ENCODE peak calls at places on chromosomes 4 and X, in six cellular contexts. One of them, this sample, is unnamed.

GRCh38 chr4:110198472-110199419 is at the start of gene ELOVL6:
- DNase-seq in stomach: peak; percentile 56
- DNase-seq in upper lobe of left lung: peak; percentile 86
- DNase-seq in transverse colon: peak; percentile 66
- DNase-seq in GM23338: peak; percentile 98
- DNase-seq in suprapubic skin: peak; percentile 80
- DNase-seq in this sample: peak; percentile 79

GRCh38 chr4:87559090-87559837 is 30.1 kb upstream of the SPARCL1 start:
- DNase-seq in stomach: peak; percentile 26
- DNase-seq in upper lobe of left lung: no peak
- DNase-seq in transverse colon: peak; percentile 17
- DNase-seq in GM23338: peak; percentile 68
- DNase-seq in suprapubic skin: no peak
- DNase-seq in this sample: no peak

GRCh38 chrX:40581333-40581910 is 652 bp downstream of the ATP6AP2 start:
- DNase-seq in stomach: no peak
- DNase-seq in upper lobe of left lung: no peak
- DNase-seq in transverse colon: no peak
- DNase-seq in GM23338: no peak
- DNase-seq in suprapubic skin: no peak
- DNase-seq in this sample: no peak

GRCh38 chrX:68929332-68930150 is 100.7 kb downstream of the EFNB1 start:
- DNase-seq in stomach: peak; percentile 32
- DNase-seq in upper lobe of left lung: no peak
- DNase-seq in transverse colon: no peak
- DNase-seq in GM23338: no peak
- DNase-seq in suprapubic skin: no peak
- DNase-seq in this sample: no peak

GRCh38 chr4:1595789-1596325 is 88.3 kb downstream of the FAM53A start:
- DNase-seq in stomach: no peak
- DNase-seq in upper lobe of left lung: peak; percentile 38
- DNase-seq in transverse colon: no peak
- DNase-seq in GM23338: no peak
- DNase-seq in suprapubic skin: peak; percentile 42
- DNase-seq in this sample: peak; percentile 28

GRCh38 chrX:111098874-111099273 is 2.9 kb downstream of the PAK3 start:
- DNase-seq in stomach: peak; percentile 62
- DNase-seq in upper lobe of left lung: peak; percentile 33
- DNase-seq in transverse colon: peak; percentile 42
- DNase-seq in GM23338: peak; percentile 81
- DNase-seq in suprapubic skin: no peak
- DNase-seq in this sample: peak; percentile 67

GRCh38 chrX:18789916-18790315 is 82.5 kb downstream of the PPEF1 start:
- DNase-seq in stomach: no peak
- DNase-seq in upper lobe of left lung: no peak
- DNase-seq in transverse colon: no peak
- DNase-seq in GM23338: no peak
- DNase-seq in suprapubic skin: no peak
- DNase-seq in this sample: no peak

GRCh38 chrX:107741318-107741813 is 34.2 kb downstream of the TSC22D3 start:
- DNase-seq in stomach: no peak
- DNase-seq in upper lobe of left lung: peak; percentile 30
- DNase-seq in transverse colon: no peak
- DNase-seq in GM23338: no peak
- DNase-seq in suprapubic skin: peak; percentile 74
- DNase-seq in this sample: no peak

GRCh38 chrX:70592091-70592490 is 147.5 kb downstream of the DLG3 start:
- DNase-seq in stomach: no peak
- DNase-seq in upper lobe of left lung: no peak
- DNase-seq in transverse colon: no peak
- DNase-seq in GM23338: no peak
- DNase-seq in suprapubic skin: no peak
- DNase-seq in this sample: no peak

GRCh38 chr4:108118505-108118904 is 50.2 kb downstream of the LEF1 start:
- DNase-seq in stomach: no peak
- DNase-seq in upper lobe of left lung: no peak
- DNase-seq in transverse colon: no peak
- DNase-seq in GM23338: no peak
- DNase-seq in suprapubic skin: no peak
- DNase-seq in this sample: no peak

GRCh38 chr4:72295966-72296557 is 264.3 kb downstream of the NPFFR2 start:
- DNase-seq in stomach: no peak
- DNase-seq in upper lobe of left lung: no peak
- DNase-seq in transverse colon: no peak
- DNase-seq in GM23338: peak; percentile 80
- DNase-seq in suprapubic skin: no peak
- DNase-seq in this sample: no peak

GRCh38 chr4:38857354-38858096 is 908 bp upstream of the TLR6 start:
- DNase-seq in stomach: no peak
- DNase-seq in upper lobe of left lung: no peak
- DNase-seq in transverse colon: peak; percentile 45
- DNase-seq in GM23338: no peak
- DNase-seq in suprapubic skin: peak; percentile 76
- DNase-seq in this sample: no peak

GRCh38 chr4:184282895-184283654 is 65.4 kb upstream of the ENPP6 start:
- DNase-seq in stomach: no peak
- DNase-seq in upper lobe of left lung: no peak
- DNase-seq in transverse colon: peak; percentile 22
- DNase-seq in GM23338: no peak
- DNase-seq in suprapubic skin: no peak
- DNase-seq in this sample: no peak

GRCh38 chrX:97200454-97200853 is 316.7 kb downstream of the RPA4 start:
- DNase-seq in stomach: no peak
- DNase-seq in upper lobe of left lung: no peak
- DNase-seq in transverse colon: no peak
- DNase-seq in GM23338: peak; percentile 59
- DNase-seq in suprapubic skin: no peak
- DNase-seq in this sample: no peak

GRCh38 chr4:122090989-122091388 is 61.1 kb upstream of the BLTP1 start:
- DNase-seq in stomach: no peak
- DNase-seq in upper lobe of left lung: no peak
- DNase-seq in transverse colon: no peak
- DNase-seq in GM23338: no peak
- DNase-seq in suprapubic skin: no peak
- DNase-seq in this sample: no peak

GRCh38 chr4:107733431-107733925 is 13.4 kb upstream of the PAPSS1 start:
- DNase-seq in stomach: no peak
- DNase-seq in upper lobe of left lung: no peak
- DNase-seq in transverse colon: no peak
- DNase-seq in GM23338: no peak
- DNase-seq in suprapubic skin: no peak
- DNase-seq in this sample: no peak

GRCh38 chrX:38262715-38263620 is 42.3 kb upstream of the SRPX start:
- DNase-seq in stomach: no peak
- DNase-seq in upper lobe of left lung: peak; percentile 23
- DNase-seq in transverse colon: no peak
- DNase-seq in GM23338: no peak
- DNase-seq in suprapubic skin: no peak
- DNase-seq in this sample: no peak

GRCh38 chrX:22351966-22352365 is 79.3 kb downstream of the CBLL2 start:
- DNase-seq in stomach: no peak
- DNase-seq in upper lobe of left lung: no peak
- DNase-seq in transverse colon: no peak
- DNase-seq in GM23338: no peak
- DNase-seq in suprapubic skin: no peak
- DNase-seq in this sample: no peak

GRCh38 chr4:127622923-127623754 is 9.6 kb upstream of the INTU start:
- DNase-seq in stomach: no peak
- DNase-seq in upper lobe of left lung: peak; percentile 88
- DNase-seq in transverse colon: peak; percentile 13
- DNase-seq in GM23338: peak; percentile 92
- DNase-seq in suprapubic skin: no peak
- DNase-seq in this sample: no peak

GRCh38 chr4:16253127-16253960 is 27.1 kb upstream of the TAPT1 start:
- DNase-seq in stomach: no peak
- DNase-seq in upper lobe of left lung: no peak
- DNase-seq in transverse colon: no peak
- DNase-seq in GM23338: no peak
- DNase-seq in suprapubic skin: no peak
- DNase-seq in this sample: no peak

GRCh38 chr4:5045099-5045498 is 6.2 kb upstream of the STK32B start:
- DNase-seq in stomach: no peak
- DNase-seq in upper lobe of left lung: no peak
- DNase-seq in transverse colon: peak; percentile 18
- DNase-seq in GM23338: no peak
- DNase-seq in suprapubic skin: no peak
- DNase-seq in this sample: no peak

GRCh38 chr4:56410247-56410646 is 23.0 kb upstream of the AASDH start:
- DNase-seq in stomach: peak; percentile 47
- DNase-seq in upper lobe of left lung: no peak
- DNase-seq in transverse colon: peak; percentile 17
- DNase-seq in GM23338: peak; percentile 94
- DNase-seq in suprapubic skin: no peak
- DNase-seq in this sample: no peak

GRCh38 chr4:183106839-183107238 is 7.8 kb downstream of the WWC2 start:
- DNase-seq in stomach: no peak
- DNase-seq in upper lobe of left lung: no peak
- DNase-seq in transverse colon: no peak
- DNase-seq in GM23338: peak; percentile 43
- DNase-seq in suprapubic skin: no peak
- DNase-seq in this sample: no peak
- H3K27ac ChIP-seq in stomach: no peak overlapping the region
- H3K27ac ChIP-seq in upper lobe of left lung: no peak overlapping the region
- H3K27ac ChIP-seq in transverse colon: no peak overlapping the region
- H3K27ac ChIP-seq in GM23338: peak overlapping the region; percentile 61
- H3K27ac ChIP-seq in suprapubic skin: no peak overlapping the region
- H3K27ac ChIP-seq in this sample: no peak overlapping the region

DNA sequence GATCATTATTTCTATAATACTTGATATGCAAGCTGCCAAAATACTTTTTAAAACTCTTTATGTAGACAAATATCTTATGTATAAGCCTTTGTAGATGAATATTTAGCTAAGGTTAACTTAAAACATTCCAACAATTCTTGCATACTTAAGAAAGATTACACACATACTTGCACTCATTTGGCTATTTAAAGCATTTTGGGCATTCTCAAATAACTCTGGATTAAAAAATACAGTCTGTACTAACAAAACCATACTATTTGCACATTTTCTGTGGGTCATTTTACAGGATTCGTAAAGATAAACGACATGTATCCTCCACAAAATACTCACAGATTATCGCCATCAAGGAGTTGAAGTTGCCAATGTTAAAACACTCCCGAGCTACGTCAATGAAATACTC is 26.5 kb downstream of the RASGEF1B start:
- DNase-seq in stomach: no peak
- DNase-seq in upper lobe of left lung: no peak
- DNase-seq in transverse colon: no peak
- DNase-seq in GM23338: no peak
- DNase-seq in suprapubic skin: no peak
- DNase-seq in this sample: no peak
- H3K36me3 ChIP-seq in stomach: peaks cover 100% of the 10 kb centered on the region
- H3K36me3 ChIP-seq in upper lobe of left lung: peaks cover 50% of the 10 kb centered on the region
- H3K36me3 ChIP-seq in transverse colon: no peaks in the 10 kb centered on the region
- H3K36me3 ChIP-seq in GM23338: peaks cover 4% of the 10 kb centered on the region
- H3K36me3 ChIP-seq in suprapubic skin: peaks cover 85% of the 10 kb centered on the region
- H3K36me3 ChIP-seq in this sample: peaks cover 34% of the 10 kb centered on the region

GRCh38 chr4:2940267-2941137 is 22.7 kb downstream of the NOP14 start:
- DNase-seq in stomach: no peak
- DNase-seq in upper lobe of left lung: no peak
- DNase-seq in transverse colon: peak; percentile 7
- DNase-seq in GM23338: no peak
- DNase-seq in suprapubic skin: peak; percentile 64
- DNase-seq in this sample: peak; percentile 61
- TF ChIP-seq POLR2AphosphoS5 in stomach: no peak
- TF ChIP-seq POLR2AphosphoS5 in upper lobe of left lung: no peak
- TF ChIP-seq POLR2AphosphoS5 in transverse colon: no peak
- TF ChIP-seq POLR2AphosphoS5 in GM23338: no peak
- TF ChIP-seq POLR2AphosphoS5 in suprapubic skin: no peak
- TF ChIP-seq POLR2AphosphoS5 in this sample: no peak

DNA sequence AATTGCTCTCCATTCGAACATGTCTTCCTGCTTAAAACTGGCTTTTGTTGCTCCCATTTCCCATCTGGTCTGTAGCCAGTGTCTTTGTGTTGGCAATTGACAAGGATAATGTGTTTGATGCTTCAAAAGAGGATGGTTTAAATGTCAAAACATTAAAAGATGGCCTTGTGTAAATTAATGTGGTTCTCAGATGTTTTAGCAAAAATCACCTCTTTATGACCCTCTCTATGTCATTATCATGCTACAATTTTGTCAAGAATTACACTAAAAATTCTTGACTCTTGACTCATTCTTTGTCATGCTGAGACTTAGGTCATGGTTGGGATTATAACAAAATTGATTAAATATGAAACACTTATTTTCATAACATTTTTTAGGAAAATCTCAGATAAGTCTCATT is 47.4 kb downstream of the TMEM131L start:
- DNase-seq in stomach: no peak
- DNase-seq in upper lobe of left lung: no peak
- DNase-seq in transverse colon: no peak
- DNase-seq in GM23338: no peak
- DNase-seq in suprapubic skin: no peak
- DNase-seq in this sample: no peak
- H3K27ac ChIP-seq in stomach: peak overlapping the region; percentile 49
- H3K27ac ChIP-seq in upper lobe of left lung: no peak overlapping the region
- H3K27ac ChIP-seq in transverse colon: no peak overlapping the region
- H3K27ac ChIP-seq in GM23338: peak overlapping the region; percentile 40
- H3K27ac ChIP-seq in suprapubic skin: no peak overlapping the region
- H3K27ac ChIP-seq in this sample: peak overlapping the region; percentile 11

DNA sequence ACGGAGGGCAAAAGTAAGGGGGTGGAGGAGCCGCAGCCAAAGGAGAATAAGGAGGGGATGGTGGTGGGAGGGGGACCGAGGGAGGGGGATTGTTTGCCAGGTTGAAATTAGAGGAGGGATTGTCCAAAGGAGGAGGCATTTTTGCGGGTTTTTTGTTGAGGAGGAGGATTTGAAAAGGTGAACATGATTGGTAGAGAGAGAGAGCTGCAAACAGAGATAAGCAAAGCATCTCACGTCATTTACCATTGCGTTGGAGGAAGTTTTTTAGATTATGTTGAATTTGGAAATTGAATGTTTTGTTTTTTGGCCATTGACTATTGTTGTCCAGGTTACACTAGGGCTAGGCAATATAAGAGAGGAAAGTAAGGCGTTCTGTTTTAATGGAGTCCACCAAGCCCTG is 54.5 kb upstream of the ABCB7 start:
- DNase-seq in stomach: no peak
- DNase-seq in upper lobe of left lung: no peak
- DNase-seq in transverse colon: no peak
- DNase-seq in GM23338: no peak
- DNase-seq in suprapubic skin: no peak
- DNase-seq in this sample: no peak
- H3K36me3 ChIP-seq in stomach: no peaks in the 10 kb centered on the region
- H3K36me3 ChIP-seq in upper lobe of left lung: no peaks in the 10 kb centered on the region
- H3K36me3 ChIP-seq in transverse colon: no peaks in the 10 kb centered on the region
- H3K36me3 ChIP-seq in GM23338: no peaks in the 10 kb centered on the region
- H3K36me3 ChIP-seq in suprapubic skin: no peaks in the 10 kb centered on the region
- H3K36me3 ChIP-seq in this sample: no peaks in the 10 kb centered on the region

GRCh38 chr4:182470215-182470614 is 227.0 kb downstream of the TENM3 start:
- DNase-seq in stomach: no peak
- DNase-seq in upper lobe of left lung: no peak
- DNase-seq in transverse colon: no peak
- DNase-seq in GM23338: peak; percentile 16
- DNase-seq in suprapubic skin: no peak
- DNase-seq in this sample: no peak
- TF ChIP-seq POLR2AphosphoS5 in stomach: no peak
- TF ChIP-seq POLR2AphosphoS5 in upper lobe of left lung: no peak
- TF ChIP-seq POLR2AphosphoS5 in transverse colon: no peak
- TF ChIP-seq POLR2AphosphoS5 in GM23338: no peak
- TF ChIP-seq POLR2AphosphoS5 in suprapubic skin: no peak
- TF ChIP-seq POLR2AphosphoS5 in this sample: no peak

GRCh38 chr4:113468165-113469022 is 293.1 kb downstream of the CAMK2D start:
- DNase-seq in stomach: peak; percentile 63
- DNase-seq in upper lobe of left lung: no peak
- DNase-seq in transverse colon: peak; percentile 68
- DNase-seq in GM23338: peak; percentile 74
- DNase-seq in suprapubic skin: peak; percentile 91
- DNase-seq in this sample: peak; percentile 95
- H3K27ac ChIP-seq in stomach: peak overlapping the region; percentile 85
- H3K27ac ChIP-seq in upper lobe of left lung: peak overlapping the region; percentile 78
- H3K27ac ChIP-seq in transverse colon: peak overlapping the region; percentile 75
- H3K27ac ChIP-seq in GM23338: peak overlapping the region; percentile 65
- H3K27ac ChIP-seq in suprapubic skin: peak overlapping the region; percentile 89
- H3K27ac ChIP-seq in this sample: peak overlapping the region; percentile 84